ENCODE peak calls at places on chromosomes 5 and 9, in eight cellular contexts. One of them, this sample, is unnamed.

GRCh38 chr5:94376672-94377345 is 241.6 kb downstream of the KIAA0825 start:
- DNase-seq in stimulated activated CD4-positive, alpha-beta T cell treated with anti-CD3 and anti-CD28 coated beads, Interleukin-1b, Interleukin-23, amount 100 ng/mL, for 1 hour: no peak
- DNase-seq in NCI-H69: peak
- DNase-seq in GM03348: no peak
- DNase-seq in activated CD4-positive, CD25-positive, alpha-beta regulatory T cell: no peak
- DNase-seq in caudate nucleus: no peak
- DNase-seq in pancreas: no peak
- DNase-seq in SW 1271: no peak
- DNase-seq in this sample: no peak

GRCh38 chr5:173670130-173670591 is 53.7 kb upstream of the BOD1 start:
- DNase-seq in stimulated activated CD4-positive, alpha-beta T cell treated with anti-CD3 and anti-CD28 coated beads, Interleukin-1b, Interleukin-23, amount 100 ng/mL, for 1 hour: no peak
- DNase-seq in NCI-H69: no peak
- DNase-seq in GM03348: peak
- DNase-seq in activated CD4-positive, CD25-positive, alpha-beta regulatory T cell: no peak
- DNase-seq in caudate nucleus: peak
- DNase-seq in pancreas: no peak
- DNase-seq in SW 1271: no peak
- DNase-seq in this sample: no peak

GRCh38 chr9:71036501-71036900 is 84.9 kb downstream of the TRPM3 start:
- DNase-seq in stimulated activated CD4-positive, alpha-beta T cell treated with anti-CD3 and anti-CD28 coated beads, Interleukin-1b, Interleukin-23, amount 100 ng/mL, for 1 hour: no peak
- DNase-seq in NCI-H69: peak
- DNase-seq in GM03348: no peak
- DNase-seq in activated CD4-positive, CD25-positive, alpha-beta regulatory T cell: no peak
- DNase-seq in caudate nucleus: no peak
- DNase-seq in pancreas: no peak
- DNase-seq in SW 1271: no peak
- DNase-seq in this sample: no peak

GRCh38 chr5:74916831-74917710 is 50.9 kb upstream of the FAM169A start:
- DNase-seq in stimulated activated CD4-positive, alpha-beta T cell treated with anti-CD3 and anti-CD28 coated beads, Interleukin-1b, Interleukin-23, amount 100 ng/mL, for 1 hour: no peak
- DNase-seq in NCI-H69: peak
- DNase-seq in GM03348: no peak
- DNase-seq in activated CD4-positive, CD25-positive, alpha-beta regulatory T cell: no peak
- DNase-seq in caudate nucleus: no peak
- DNase-seq in pancreas: no peak
- DNase-seq in SW 1271: no peak
- DNase-seq in this sample: no peak

GRCh38 chr9:78620764-78621163 is 323.8 kb downstream of the PSAT1 start:
- DNase-seq in stimulated activated CD4-positive, alpha-beta T cell treated with anti-CD3 and anti-CD28 coated beads, Interleukin-1b, Interleukin-23, amount 100 ng/mL, for 1 hour: no peak
- DNase-seq in NCI-H69: peak
- DNase-seq in GM03348: peak
- DNase-seq in activated CD4-positive, CD25-positive, alpha-beta regulatory T cell: no peak
- DNase-seq in caudate nucleus: no peak
- DNase-seq in pancreas: no peak
- DNase-seq in SW 1271: no peak
- DNase-seq in this sample: no peak

GRCh38 chr5:30994926-30995325 is 198.6 kb upstream of the CDH6 start:
- DNase-seq in stimulated activated CD4-positive, alpha-beta T cell treated with anti-CD3 and anti-CD28 coated beads, Interleukin-1b, Interleukin-23, amount 100 ng/mL, for 1 hour: no peak
- DNase-seq in NCI-H69: peak
- DNase-seq in GM03348: no peak
- DNase-seq in activated CD4-positive, CD25-positive, alpha-beta regulatory T cell: no peak
- DNase-seq in caudate nucleus: no peak
- DNase-seq in pancreas: no peak
- DNase-seq in SW 1271: no peak
- DNase-seq in this sample: no peak

GRCh38 chr5:170034231-170034630 is 53.9 kb upstream of the INSYN2B start:
- DNase-seq in stimulated activated CD4-positive, alpha-beta T cell treated with anti-CD3 and anti-CD28 coated beads, Interleukin-1b, Interleukin-23, amount 100 ng/mL, for 1 hour: no peak
- DNase-seq in NCI-H69: no peak
- DNase-seq in GM03348: no peak
- DNase-seq in activated CD4-positive, CD25-positive, alpha-beta regulatory T cell: no peak
- DNase-seq in caudate nucleus: no peak
- DNase-seq in pancreas: no peak
- DNase-seq in SW 1271: no peak
- DNase-seq in this sample: no peak

GRCh38 chr9:27429436-27429835 is 94.7 kb upstream of the IFNK start:
- DNase-seq in stimulated activated CD4-positive, alpha-beta T cell treated with anti-CD3 and anti-CD28 coated beads, Interleukin-1b, Interleukin-23, amount 100 ng/mL, for 1 hour: no peak
- DNase-seq in NCI-H69: no peak
- DNase-seq in GM03348: no peak
- DNase-seq in activated CD4-positive, CD25-positive, alpha-beta regulatory T cell: no peak
- DNase-seq in caudate nucleus: peak
- DNase-seq in pancreas: no peak
- DNase-seq in SW 1271: no peak
- DNase-seq in this sample: no peak

GRCh38 chr5:72280655-72281069 is 39.4 kb downstream of the MRPS27 start:
- DNase-seq in stimulated activated CD4-positive, alpha-beta T cell treated with anti-CD3 and anti-CD28 coated beads, Interleukin-1b, Interleukin-23, amount 100 ng/mL, for 1 hour: no peak
- DNase-seq in NCI-H69: peak
- DNase-seq in GM03348: peak
- DNase-seq in activated CD4-positive, CD25-positive, alpha-beta regulatory T cell: no peak
- DNase-seq in caudate nucleus: peak
- DNase-seq in pancreas: no peak
- DNase-seq in SW 1271: peak
- DNase-seq in this sample: no peak

GRCh38 chr9:69188975-69189374 is 14.9 kb downstream of the TJP2 start:
- DNase-seq in stimulated activated CD4-positive, alpha-beta T cell treated with anti-CD3 and anti-CD28 coated beads, Interleukin-1b, Interleukin-23, amount 100 ng/mL, for 1 hour: no peak
- DNase-seq in NCI-H69: no peak
- DNase-seq in GM03348: no peak
- DNase-seq in activated CD4-positive, CD25-positive, alpha-beta regulatory T cell: no peak
- DNase-seq in caudate nucleus: no peak
- DNase-seq in pancreas: no peak
- DNase-seq in SW 1271: no peak
- DNase-seq in this sample: no peak

GRCh38 chr9:77987104-77987656 is 44.4 kb downstream of the GNAQ start:
- DNase-seq in stimulated activated CD4-positive, alpha-beta T cell treated with anti-CD3 and anti-CD28 coated beads, Interleukin-1b, Interleukin-23, amount 100 ng/mL, for 1 hour: no peak
- DNase-seq in NCI-H69: no peak
- DNase-seq in GM03348: no peak
- DNase-seq in activated CD4-positive, CD25-positive, alpha-beta regulatory T cell: no peak
- DNase-seq in caudate nucleus: no peak
- DNase-seq in pancreas: no peak
- DNase-seq in SW 1271: no peak
- DNase-seq in this sample: no peak

GRCh38 chr9:82682431-82682830 is 380.5 kb downstream of the RASEF start:
- DNase-seq in stimulated activated CD4-positive, alpha-beta T cell treated with anti-CD3 and anti-CD28 coated beads, Interleukin-1b, Interleukin-23, amount 100 ng/mL, for 1 hour: no peak
- DNase-seq in NCI-H69: peak
- DNase-seq in GM03348: no peak
- DNase-seq in activated CD4-positive, CD25-positive, alpha-beta regulatory T cell: no peak
- DNase-seq in caudate nucleus: no peak
- DNase-seq in pancreas: no peak
- DNase-seq in SW 1271: no peak
- DNase-seq in this sample: no peak

GRCh38 chr9:101536938-101537337 is 3.3 kb downstream of the RNF20 start:
- DNase-seq in stimulated activated CD4-positive, alpha-beta T cell treated with anti-CD3 and anti-CD28 coated beads, Interleukin-1b, Interleukin-23, amount 100 ng/mL, for 1 hour: no peak
- DNase-seq in NCI-H69: no peak
- DNase-seq in GM03348: peak
- DNase-seq in activated CD4-positive, CD25-positive, alpha-beta regulatory T cell: no peak
- DNase-seq in caudate nucleus: no peak
- DNase-seq in pancreas: no peak
- DNase-seq in SW 1271: no peak
- DNase-seq in this sample: no peak

GRCh38 chr5:144504929-144505578 is 334.4 kb downstream of the KCTD16 start:
- DNase-seq in stimulated activated CD4-positive, alpha-beta T cell treated with anti-CD3 and anti-CD28 coated beads, Interleukin-1b, Interleukin-23, amount 100 ng/mL, for 1 hour: no peak
- DNase-seq in NCI-H69: peak
- DNase-seq in GM03348: no peak
- DNase-seq in activated CD4-positive, CD25-positive, alpha-beta regulatory T cell: no peak
- DNase-seq in caudate nucleus: no peak
- DNase-seq in pancreas: no peak
- DNase-seq in SW 1271: no peak
- DNase-seq in this sample: no peak

GRCh38 chr9:98081477-98082219 is 25.1 kb downstream of the NANS start:
- DNase-seq in stimulated activated CD4-positive, alpha-beta T cell treated with anti-CD3 and anti-CD28 coated beads, Interleukin-1b, Interleukin-23, amount 100 ng/mL, for 1 hour: no peak
- DNase-seq in NCI-H69: no peak
- DNase-seq in GM03348: peak
- DNase-seq in activated CD4-positive, CD25-positive, alpha-beta regulatory T cell: no peak
- DNase-seq in caudate nucleus: no peak
- DNase-seq in pancreas: no peak
- DNase-seq in SW 1271: peak
- DNase-seq in this sample: peak

GRCh38 chr5:163893301-163893700 is 387.9 kb downstream of the MAT2B start:
- DNase-seq in stimulated activated CD4-positive, alpha-beta T cell treated with anti-CD3 and anti-CD28 coated beads, Interleukin-1b, Interleukin-23, amount 100 ng/mL, for 1 hour: no peak
- DNase-seq in NCI-H69: no peak
- DNase-seq in GM03348: no peak
- DNase-seq in activated CD4-positive, CD25-positive, alpha-beta regulatory T cell: no peak
- DNase-seq in caudate nucleus: no peak
- DNase-seq in pancreas: no peak
- DNase-seq in SW 1271: no peak
- DNase-seq in this sample: no peak

This sample was measured in upper lobe of right lung.